ENCODE peak calls at places on chromosome X, in ten cellular contexts. U, A, O, P, W, N, L, C, D and Z are unnamed samples.

GRCh38 chrX:3268804-3269203 is 77.6 kb downstream of the MXRA5 start:
- DNase-seq in C (no peak), A (no peak), O (no peak), W (no peak), L (no peak), N (no peak), U (no peak), P (no peak), D (no peak), Z (no peak)

GRCh38 chrX:98068210-98068609 is 1184.5 kb downstream of the RPA4 start:
- DNase-seq in W (no peak), D (no peak), N (no peak), P (no peak), A (no peak), U (no peak), C (no peak), O (no peak), L (no peak), Z (no peak)

GRCh38 chrX:24542756-24543155 is 77.7 kb downstream of the PDK3 start:
- DNase-seq in L (no peak), P (no peak), C (no peak), A (no peak), W (no peak), N (no peak), O (no peak), U (no peak), D (no peak), Z (no peak)

GRCh38 chrX:123920065-123920785 is 41.3 kb upstream of the STAG2 start:
- DNase-seq in O (no peak), W (peak; percentile 43), C (no peak), L (no peak), D (no peak), A (no peak), P (no peak), U (no peak), N (no peak), Z (no peak)

GRCh38 chrX:46574337-46574940 is 874 bp downstream of the CHST7 start:
- DNase-seq in U (no peak), P (no peak), N (no peak), A (no peak), L (no peak), C (peak; percentile 64), D (peak; percentile 20), W (no peak), O (peak; percentile 44), Z (no peak)

GRCh38 chrX:68462653-68463052 is 29.4 kb upstream of the OPHN1 start:
- DNase-seq in O (peak; percentile 14), U (no peak), W (no peak), N (no peak), P (no peak), C (no peak), A (no peak), D (no peak), L (no peak), Z (no peak)

GRCh38 chrX:46325312-46325877 is 219.8 kb downstream of the ZNF674 start:
- DNase-seq in L (no peak), W (peak; percentile 80), P (no peak), N (no peak), C (no peak), A (no peak), O (no peak), D (no peak), U (no peak), Z (no peak)

GRCh38 chrX:103404225-103405008 is 28.1 kb downstream of the BEX3 start:
- DNase-seq in P (peak; percentile 4), W (peak; percentile 51), U (peak; percentile 63), C (peak; percentile 68), D (peak; percentile 63), O (peak; percentile 47), L (peak; percentile 24), A (peak; percentile 29), N (peak; percentile 6), Z (peak; percentile 91)

GRCh38 chrX:56802921-56803848 is 74.1 kb downstream of the NBDY start:
- DNase-seq in C (peak; percentile 94), O (no peak), W (no peak), U (peak; percentile 75), A (peak; percentile 22), P (peak; percentile 69), D (peak; percentile 80), N (peak; percentile 73), L (no peak), Z (no peak)

GRCh38 chrX:120514236-120514635 is 45.1 kb upstream of the LAMP2 start:
- DNase-seq in U (no peak), C (no peak), N (no peak), P (no peak), O (peak; percentile 45), D (no peak), W (peak; percentile 19), L (no peak), A (no peak), Z (no peak)

GRCh38 chrX:71604141-71604540 is 14.2 kb downstream of the CXCR3 start:
- DNase-seq in A (no peak), O (no peak), L (no peak), W (no peak), D (no peak), P (no peak), C (no peak), U (no peak), N (no peak), Z (no peak)

GRCh38 chrX:71603618-71604017 is 14.7 kb downstream of the CXCR3 start:
- DNase-seq in O (no peak), A (no peak), C (no peak), L (no peak), D (no peak), U (no peak), N (no peak), W (no peak), P (no peak), Z (no peak)

GRCh38 chrX:71607488-71607887 is 10.8 kb downstream of the CXCR3 start:
- DNase-seq in U (no peak), A (no peak), O (no peak), D (no peak), P (no peak), N (no peak), C (no peak), L (no peak), W (no peak), Z (no peak)

GRCh38 chrX:71606536-71607216 is 11.6 kb downstream of the CXCR3 start:
- DNase-seq in W (no peak), C (no peak), D (no peak), U (no peak), A (no peak), P (no peak), L (no peak), O (peak; percentile 26), N (peak; percentile 72), Z (no peak)

DNA sequence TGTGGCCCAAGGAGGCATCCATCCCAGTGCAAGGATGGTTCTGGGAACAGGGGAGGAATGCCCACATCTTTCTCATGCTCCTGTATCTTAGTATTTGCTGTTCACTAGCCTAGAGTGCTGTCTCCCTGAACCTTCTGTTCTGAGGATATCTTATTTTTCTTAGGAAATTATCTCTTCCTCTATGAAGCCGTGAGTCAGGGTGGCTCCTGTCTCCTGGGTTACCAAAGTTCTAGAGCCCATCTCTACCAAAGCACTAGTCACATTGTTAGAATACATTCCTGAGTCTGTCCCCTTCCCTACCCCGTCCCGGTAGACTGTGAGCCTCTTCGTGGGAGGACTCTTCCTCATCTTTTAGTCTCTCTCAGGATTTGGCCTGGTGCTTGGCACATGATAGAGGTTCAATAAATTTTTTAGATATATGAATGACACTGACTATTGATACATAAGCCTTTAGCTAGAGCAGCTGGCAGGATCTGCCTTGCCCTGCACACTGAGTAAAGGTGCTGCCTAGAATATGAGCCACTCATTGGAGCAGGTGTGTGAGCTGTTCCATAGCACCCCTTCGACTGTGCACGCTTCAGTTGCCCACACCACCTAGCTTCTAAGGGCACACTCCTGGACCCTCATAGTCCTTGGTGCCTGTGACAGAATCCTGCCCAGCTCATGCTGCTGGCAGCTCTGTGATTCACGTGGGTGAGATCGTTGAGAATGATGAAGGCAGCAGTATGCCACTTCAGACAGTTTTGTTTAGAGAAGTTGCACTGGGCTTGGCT is 13.3 kb downstream of the CXCR3 start:
- DNase-seq in O (no peak), U (no peak), L (no peak), D (no peak), P (no peak), N (no peak), C (no peak), A (no peak), W (no peak), Z (no peak)
- H3K27ac ChIP-seq in O (no peak overlapping the region), U (no peak overlapping the region), L (no peak overlapping the region), D (no peak overlapping the region), P (no peak overlapping the region), N (no peak overlapping the region), C (no peak overlapping the region), A (no peak overlapping the region), W (no peak overlapping the region), Z (no peak overlapping the region)

DNA sequence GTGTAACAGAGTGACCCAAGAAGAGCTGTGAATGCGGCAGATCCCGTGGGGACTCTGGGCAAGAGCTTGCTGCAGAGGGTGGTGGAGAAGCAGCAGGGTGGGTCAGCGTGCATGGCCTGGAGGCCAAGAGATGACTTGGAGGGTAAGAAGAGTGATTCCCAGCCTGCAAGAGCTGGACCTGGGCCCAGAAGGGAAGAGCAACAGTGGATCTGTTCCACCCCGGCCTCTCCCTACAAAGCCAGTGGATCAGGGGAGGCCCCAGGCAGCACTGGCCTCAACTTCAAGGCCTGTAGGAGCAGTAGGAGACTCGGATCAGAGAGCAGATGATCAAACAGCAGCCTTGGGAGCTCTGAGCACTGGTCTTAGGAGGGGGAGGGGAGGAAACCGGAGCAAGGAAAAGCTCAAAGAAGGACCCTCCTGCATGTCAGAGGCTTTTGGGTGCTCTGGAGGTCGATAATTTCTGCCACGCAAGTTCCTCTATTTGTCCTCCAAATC is 7.6 kb downstream of the L1CAM start:
- DNase-seq in A (no peak), L (no peak), C (no peak), W (no peak), P (no peak), N (no peak), U (no peak), D (no peak), O (no peak), Z (no peak)
- H3K27ac ChIP-seq in A (no peak overlapping the region), L (no peak overlapping the region), C (no peak overlapping the region), W (no peak overlapping the region), P (no peak overlapping the region), N (no peak overlapping the region), U (no peak overlapping the region), D (no peak overlapping the region), O (no peak overlapping the region), Z (no peak overlapping the region)

GRCh38 chrX:108453841-108454240 is 14.2 kb downstream of the COL4A5 start:
- DNase-seq in P (no peak), O (no peak), N (no peak), C (no peak), W (no peak), D (no peak), U (no peak), A (no peak), L (no peak), Z (no peak)
- H3K27ac ChIP-seq in P (no peak overlapping the region), O (no peak overlapping the region), N (no peak overlapping the region), C (no peak overlapping the region), W (no peak overlapping the region), D (no peak overlapping the region), U (no peak overlapping the region), A (no peak overlapping the region), L (no peak overlapping the region), Z (peak overlapping the region; percentile 13)

DNA sequence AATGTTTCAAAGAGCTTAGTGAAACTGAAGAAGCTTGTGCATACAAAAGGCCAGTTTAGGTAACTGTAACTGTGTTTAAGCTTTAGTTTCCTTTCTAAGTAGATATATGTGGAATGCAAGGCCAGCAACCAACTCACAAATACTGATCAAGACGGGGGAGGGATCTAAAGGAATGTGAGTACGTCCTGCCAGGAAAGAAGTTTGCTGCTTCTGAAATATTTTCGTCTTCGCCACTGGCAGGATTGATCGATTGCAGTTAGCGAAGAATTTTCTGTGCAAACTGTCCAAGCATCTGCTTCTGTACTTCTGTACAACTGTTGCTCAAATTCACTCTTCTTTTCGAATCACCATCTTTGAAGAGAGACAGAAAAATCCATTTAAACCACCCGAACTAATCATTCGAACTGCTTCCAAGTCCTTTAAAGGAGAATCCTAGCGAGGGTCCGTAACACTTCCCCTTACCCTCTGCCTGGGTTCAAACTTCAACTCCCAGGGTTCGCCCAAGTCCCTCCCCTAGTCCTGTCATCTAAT is 373 bp upstream of the INTS6L start:
- DNase-seq in C (no peak), P (no peak), W (no peak), A (no peak), U (no peak), N (no peak), D (no peak), L (no peak), O (peak; percentile 0), Z (no peak)
- H3K27ac ChIP-seq in C (no peak overlapping the region), P (peak overlapping the region; percentile 86), W (no peak overlapping the region), A (peak overlapping the region; percentile 92), U (peak overlapping the region; percentile 91), N (peak overlapping the region; percentile 79), D (peak overlapping the region; percentile 85), L (peak overlapping the region; percentile 97), O (peak overlapping the region; percentile 91), Z (peak overlapping the region; percentile 95)